ENCODE peak calls at places on chromosomes 2 and 18, in four cellular contexts. One of them, this sample, is unnamed.

GRCh38 chr2:81225756-81226155 is 921.2 kb upstream of the LRRTM1 start:
- DNase-seq in adipocyte: no peak
- DNase-seq in testis: no peak
- DNase-seq in kidney epithelial cell: no peak
- DNase-seq in this sample: no peak

GRCh38 chr18:33821503-33821902 is 243.5 kb downstream of the ASXL3 start:
- DNase-seq in adipocyte: peak
- DNase-seq in testis: no peak
- DNase-seq in kidney epithelial cell: no peak
- DNase-seq in this sample: peak

GRCh38 chr2:3605013-3605961 is 10.4 kb downstream of the COLEC11 start:
- DNase-seq in adipocyte: peak
- DNase-seq in testis: peak
- DNase-seq in kidney epithelial cell: no peak
- DNase-seq in this sample: no peak

GRCh38 chr2:176137249-176137573 is 7.7 kb downstream of the HOXD8 start:
- DNase-seq in adipocyte: no peak
- DNase-seq in testis: no peak
- DNase-seq in kidney epithelial cell: no peak
- DNase-seq in this sample: no peak

GRCh38 chr18:26771524-26771923 is 94.0 kb downstream of the AQP4 start:
- DNase-seq in adipocyte: peak
- DNase-seq in testis: peak
- DNase-seq in kidney epithelial cell: no peak
- DNase-seq in this sample: no peak

GRCh38 chr2:84631047-84631446 is 114.7 kb downstream of the DNAH6 start:
- DNase-seq in adipocyte: peak
- DNase-seq in testis: no peak
- DNase-seq in kidney epithelial cell: peak
- DNase-seq in this sample: peak

GRCh38 chr2:197081294-197081693 is 154.8 kb upstream of the PGAP1 start:
- DNase-seq in adipocyte: no peak
- DNase-seq in testis: no peak
- DNase-seq in kidney epithelial cell: no peak
- DNase-seq in this sample: no peak

GRCh38 chr18:23106575-23106974 is 28.7 kb upstream of the CABLES1 start:
- DNase-seq in adipocyte: peak
- DNase-seq in testis: no peak
- DNase-seq in kidney epithelial cell: peak
- DNase-seq in this sample: peak

DNA sequence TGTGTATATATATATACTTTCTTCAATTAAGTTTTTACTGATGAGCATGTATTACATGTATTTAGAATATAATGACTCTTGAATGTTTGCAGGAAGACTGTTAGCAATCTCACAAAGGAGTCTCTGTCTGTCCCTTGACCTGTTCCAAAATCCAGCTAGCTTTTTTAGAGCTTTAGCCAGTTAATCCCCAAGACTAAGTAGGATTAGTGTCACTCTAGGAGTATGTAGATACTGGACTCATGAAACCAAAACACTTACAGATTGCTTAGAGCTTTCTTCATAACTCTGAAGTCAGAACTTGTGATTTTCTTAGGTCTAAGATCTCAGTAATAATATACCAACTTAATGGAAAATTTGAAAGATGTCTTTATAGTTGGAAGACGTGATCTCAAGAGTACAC is 2.2 kb downstream of the UBXN4 start:
- DNase-seq in adipocyte: peak
- DNase-seq in testis: no peak
- DNase-seq in kidney epithelial cell: no peak
- DNase-seq in this sample: peak
- H3K4me3 ChIP-seq in adipocyte: peak
- H3K4me3 ChIP-seq in testis: no peak
- H3K4me3 ChIP-seq in kidney epithelial cell: no peak
- H3K4me3 ChIP-seq in this sample: peak

GRCh38 chr2:27089111-27089954 is 2.8 kb downstream of the KHK start:
- DNase-seq in adipocyte: no peak
- DNase-seq in testis: no peak
- DNase-seq in kidney epithelial cell: no peak
- DNase-seq in this sample: no peak
- H3K4me3 ChIP-seq in adipocyte: no peak
- H3K4me3 ChIP-seq in testis: no peak
- H3K4me3 ChIP-seq in kidney epithelial cell: no peak
- H3K4me3 ChIP-seq in this sample: no peak

GRCh38 chr2:179429060-179429471 is 164.4 kb upstream of the SESTD1 start:
- DNase-seq in adipocyte: no peak
- DNase-seq in testis: no peak
- DNase-seq in kidney epithelial cell: no peak
- DNase-seq in this sample: no peak

GRCh38 chr2:179428659-179429058 is 164.0 kb upstream of the SESTD1 start:
- DNase-seq in adipocyte: peak
- DNase-seq in testis: no peak
- DNase-seq in kidney epithelial cell: no peak
- DNase-seq in this sample: no peak

GRCh38 chr2:179434357-179434756 is 169.7 kb upstream of the SESTD1 start:
- DNase-seq in adipocyte: no peak
- DNase-seq in testis: no peak
- DNase-seq in kidney epithelial cell: no peak
- DNase-seq in this sample: no peak

GRCh38 chr2:179427065-179427464 is 162.4 kb upstream of the SESTD1 start:
- DNase-seq in adipocyte: no peak
- DNase-seq in testis: no peak
- DNase-seq in kidney epithelial cell: no peak
- DNase-seq in this sample: no peak

DNA sequence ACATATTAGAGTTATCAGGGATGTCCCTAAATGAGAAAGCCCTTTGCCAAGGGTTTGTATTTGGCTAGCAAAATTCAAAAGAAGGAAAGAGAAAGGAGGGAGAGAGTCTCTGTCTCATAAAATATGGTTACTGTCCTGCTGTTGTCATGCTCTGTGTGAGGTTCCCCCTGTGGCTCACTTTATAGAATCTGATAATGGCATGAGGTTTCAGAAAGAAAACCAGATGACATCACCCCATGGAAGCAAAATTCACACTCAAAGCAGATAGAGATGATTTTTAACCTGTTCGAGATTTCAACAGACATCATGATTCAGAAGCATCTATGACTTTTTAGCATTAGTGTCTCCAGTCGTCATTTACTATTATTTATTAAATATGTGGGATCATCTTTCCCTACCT is 165.0 kb upstream of the SESTD1 start:
- DNase-seq in adipocyte: no peak
- DNase-seq in testis: no peak
- DNase-seq in kidney epithelial cell: no peak
- DNase-seq in this sample: no peak
- H3K4me3 ChIP-seq in adipocyte: no peak
- H3K4me3 ChIP-seq in testis: no peak
- H3K4me3 ChIP-seq in kidney epithelial cell: no peak
- H3K4me3 ChIP-seq in this sample: no peak

DNA sequence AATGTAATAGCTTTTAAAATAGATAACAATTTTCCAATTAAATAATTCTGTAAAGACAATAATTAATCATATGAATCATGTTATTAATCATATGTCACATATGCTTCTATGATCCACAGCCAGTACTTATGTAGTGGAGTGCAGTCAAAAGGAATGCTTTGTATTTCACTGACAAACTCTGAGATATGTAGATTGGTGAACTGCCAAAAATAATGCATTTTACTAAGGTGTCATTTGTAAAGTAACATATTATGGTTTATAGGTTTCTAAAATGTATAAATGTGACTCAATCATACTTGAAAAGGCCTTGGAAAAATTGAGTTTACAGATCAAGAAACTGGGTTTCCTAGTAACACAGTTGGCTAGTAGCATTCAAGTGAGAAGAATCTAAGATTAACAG is 93.8 kb upstream of the KCNH7 start:
- DNase-seq in adipocyte: no peak
- DNase-seq in testis: no peak
- DNase-seq in kidney epithelial cell: no peak
- DNase-seq in this sample: no peak
- H3K4me3 ChIP-seq in adipocyte: no peak
- H3K4me3 ChIP-seq in testis: no peak
- H3K4me3 ChIP-seq in kidney epithelial cell: no peak
- H3K4me3 ChIP-seq in this sample: no peak

GRCh38 chr18:3771121-3771971 is 321.4 kb downstream of the TGIF1 start:
- DNase-seq in adipocyte: peak
- DNase-seq in testis: peak
- DNase-seq in kidney epithelial cell: peak
- DNase-seq in this sample: peak
- H3K4me3 ChIP-seq in adipocyte: peak
- H3K4me3 ChIP-seq in testis: peak
- H3K4me3 ChIP-seq in kidney epithelial cell: peak
- H3K4me3 ChIP-seq in this sample: peak